ENCODE peak calls at places on chromosomes 16 and 17, in ten cellular contexts. J, Y, V, L, A, K, Z, B, E and R are unnamed samples.

GRCh38 chr17:50802609-50803571 is 32.5 kb upstream of the WFIKKN2 start:
- DNase-seq in A (no peak), J (no peak), Z (no peak), Y (no peak), L (no peak), V (no peak), K (no peak), B (no peak), E (no peak), R (no peak)

GRCh38 chr16:369866-370436 is 387 bp downstream of the MRPL28 start:
- DNase-seq in A (peak), J (no peak), L (no peak), Y (no peak), V (no peak), E (no peak), Z (peak), B (no peak), K (no peak), R (no peak)

GRCh38 chr17:9436629-9437028 is 139.0 kb downstream of the STX8 start:
- DNase-seq in L (no peak), Y (no peak), A (no peak), Z (no peak), V (no peak), K (no peak), E (no peak), B (no peak), J (no peak), R (no peak)

GRCh38 chr17:57186231-57187019 is 69.9 kb upstream of the MSI2 start:
- DNase-seq in Z (no peak), E (no peak), J (no peak), K (no peak), V (peak), Y (no peak), A (no peak), L (no peak), B (no peak), R (no peak)

GRCh38 chr16:13766334-13766733 is 153.6 kb upstream of the ERCC4 start:
- DNase-seq in Y (no peak), E (no peak), K (no peak), A (no peak), J (no peak), Z (no peak), L (no peak), B (no peak), V (no peak), R (no peak)

GRCh38 chr17:28725660-28726395 is at the start of gene TLCD1:
- DNase-seq in A (peak), E (peak), J (peak), Y (no peak), B (no peak), Z (peak), K (peak), L (peak), V (peak), R (no peak)

GRCh38 chr16:74601131-74601871 is 5.6 kb downstream of the GLG1 start:
- DNase-seq in A (no peak), L (no peak), K (no peak), Z (no peak), Y (no peak), B (no peak), J (no peak), E (no peak), V (peak), R (no peak)

GRCh38 chr17:67746704-67747571 is 29.2 kb downstream of the NOL11 start:
- DNase-seq in E (no peak), L (no peak), Z (no peak), J (no peak), K (no peak), V (peak), A (no peak), B (no peak), Y (no peak), R (no peak)

GRCh38 chr16:22274916-22275315 is 22.3 kb upstream of the POLR3E start:
- DNase-seq in Y (no peak), V (no peak), K (no peak), E (no peak), A (no peak), L (no peak), Z (no peak), J (no peak), B (no peak), R (no peak)

GRCh38 chr16:89471225-89471624 is 19.1 kb downstream of the ANKRD11 start:
- DNase-seq in L (no peak), Y (no peak), Z (no peak), B (no peak), V (no peak), E (no peak), J (no peak), K (no peak), A (no peak), R (peak)

GRCh38 chr16:82504811-82505210 is 122.0 kb upstream of the CDH13 start:
- DNase-seq in J (no peak), V (no peak), A (no peak), Z (no peak), K (no peak), B (no peak), E (no peak), Y (no peak), L (no peak), R (no peak)

GRCh38 chr16:2009791-2010510 is at the start of gene ZNF598:
- DNase-seq in Y (peak), A (peak), Z (peak), B (peak), L (no peak), V (peak), J (peak), K (peak), E (peak), R (peak)

GRCh38 chr17:4469552-4469951 is 29.1 kb upstream of the SPNS2 start:
- DNase-seq in J (no peak), E (no peak), B (no peak), A (no peak), V (no peak), Y (no peak), L (no peak), K (no peak), Z (no peak), R (no peak)

GRCh38 chr16:21599994-21600773 is 807 bp downstream of the METTL9 start:
- DNase-seq in K (peak), L (peak), E (no peak), Z (no peak), J (no peak), V (peak), B (no peak), A (no peak), Y (no peak), R (no peak)

GRCh38 chr16:19123535-19124178 is 9.9 kb downstream of the ITPRIPL2 start:
- DNase-seq in E (no peak), Z (peak), A (no peak), B (no peak), J (no peak), K (peak), L (no peak), V (no peak), Y (no peak), R (no peak)

GRCh38 chr17:45317113-45317820 is 447 bp upstream of the MAP3K14 start:
- DNase-seq in E (peak), B (peak), Y (peak), A (peak), K (peak), V (peak), J (peak), Z (peak), L (peak), R (peak)
- TF ChIP-seq CTCF in E (no peak), B (no peak), Y (peak), A (no peak), K (no peak), V (no peak), J (no peak), Z (no peak), L (no peak), R (no peak)

DNA sequence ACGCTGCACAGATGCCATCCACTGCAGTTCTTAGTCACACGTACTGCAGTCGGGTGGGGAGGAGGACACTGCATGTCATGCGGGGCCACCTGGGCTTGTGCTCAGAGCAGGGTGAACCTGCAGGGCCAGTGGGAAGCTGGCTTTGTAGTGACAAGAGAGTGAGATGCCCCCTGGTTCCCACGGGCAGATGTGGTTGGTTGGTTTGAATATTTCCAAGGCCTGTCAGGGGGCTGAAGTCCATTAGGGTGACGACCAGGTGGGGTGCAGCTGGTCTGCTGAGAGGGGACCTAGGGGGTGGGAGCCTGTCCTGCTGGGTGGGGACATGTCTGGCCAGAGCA is 14.3 kb downstream of the ZNF213 start:
- DNase-seq in J (no peak), V (no peak), Y (no peak), A (no peak), L (no peak), E (no peak), B (no peak), K (no peak), Z (no peak), R (no peak)
- H3K4me3 ChIP-seq in J (no peak), V (no peak), Y (peak), A (no peak), L (no peak), E (peak), B (peak), K (no peak), Z (no peak), R (no peak)

GRCh38 chr17:8016632-8017424 is 14.4 kb downstream of the GUCY2D start:
- DNase-seq in Z (peak), A (peak), E (peak), J (peak), B (peak), Y (no peak), V (peak), L (no peak), K (peak), R (no peak)
- TF ChIP-seq CTCF in Z (peak), A (peak), E (peak), J (peak), B (peak), Y (peak), V (peak), L (peak), K (peak), R (peak)

GRCh38 chr17:38452719-38453118 is 24.5 kb downstream of the ARHGAP23 start:
- DNase-seq in V (peak), K (no peak), A (no peak), J (no peak), B (no peak), Y (no peak), L (no peak), Z (no peak), E (no peak), R (no peak)
- H3K4me3 ChIP-seq in V (no peak), K (no peak), A (peak), J (no peak), B (no peak), Y (peak), L (no peak), Z (no peak), E (no peak), R (peak)

DNA sequence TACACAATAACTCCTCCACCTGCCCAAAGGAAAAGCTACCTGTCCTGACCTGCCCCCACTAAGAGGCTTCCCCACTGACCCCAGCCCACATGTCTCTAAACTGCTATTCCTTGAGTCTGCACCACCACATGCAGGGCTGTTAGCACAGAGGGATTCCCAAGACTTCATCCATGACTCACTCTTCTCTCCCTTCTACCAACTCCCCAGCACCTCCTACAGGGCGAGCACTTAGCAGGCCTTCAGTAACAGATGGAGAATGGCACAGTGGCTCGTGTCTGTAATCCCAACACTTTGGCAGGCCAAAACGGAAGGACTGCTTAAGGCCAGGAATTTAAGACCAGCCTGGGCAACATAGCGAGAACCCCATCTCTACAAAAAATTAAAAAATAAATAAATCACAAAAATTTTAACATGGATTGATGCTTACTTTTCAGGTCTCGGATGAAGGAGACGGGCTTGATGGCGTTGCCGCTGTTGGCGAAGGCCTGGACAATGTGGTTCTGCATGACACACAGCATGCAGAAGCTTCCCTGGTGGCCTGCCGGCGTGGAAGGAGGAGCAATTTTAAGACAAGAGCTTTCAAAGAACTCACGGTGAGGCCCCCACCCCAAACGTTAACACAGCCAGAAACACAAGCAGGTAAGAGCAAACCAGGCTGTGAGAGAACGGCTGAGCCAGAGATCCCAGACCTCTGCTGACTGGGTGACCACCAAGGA is 12.0 kb downstream of the USP36 start:
- DNase-seq in Z (no peak), B (no peak), V (peak), E (peak), Y (no peak), L (no peak), K (no peak), A (peak), J (no peak), R (no peak)
- TF ChIP-seq CTCF in Z (no peak), B (no peak), V (peak), E (peak), Y (no peak), L (peak), K (no peak), A (no peak), J (no peak), R (peak)

DNA sequence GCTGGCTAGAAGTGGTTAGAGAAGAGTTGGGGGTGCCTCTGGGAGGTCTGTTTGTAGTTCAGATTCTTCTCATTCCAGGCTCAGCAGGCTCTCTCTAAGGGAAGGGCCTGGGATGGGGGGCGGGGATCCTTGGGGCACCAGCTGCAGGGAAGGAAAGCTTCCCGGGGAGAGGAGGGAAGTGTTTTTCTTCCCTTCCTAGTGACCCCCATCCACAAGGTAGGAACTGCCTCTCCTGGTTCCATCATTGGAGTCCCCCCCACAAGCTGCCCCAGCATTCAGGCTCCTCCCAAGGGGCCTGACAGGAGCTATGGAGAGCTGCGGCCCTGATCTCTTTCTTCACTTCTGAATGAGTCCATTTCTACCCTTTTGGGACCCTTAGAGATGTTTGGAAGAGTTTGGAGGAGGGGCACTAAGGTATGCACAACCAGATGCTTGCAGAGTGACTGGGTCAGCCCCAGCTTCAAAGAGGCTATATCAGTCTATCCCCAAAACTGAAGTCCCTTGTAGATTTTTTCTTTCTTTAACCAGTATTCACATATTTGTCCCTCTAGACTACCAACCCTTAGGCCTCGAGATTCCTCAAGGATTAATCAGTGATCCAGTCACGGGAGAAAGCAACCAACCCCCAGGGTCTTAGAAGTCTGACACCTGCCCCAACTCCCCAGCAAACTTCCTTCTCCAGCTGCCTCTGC is 13.9 kb upstream of the FZD2 start:
- DNase-seq in Y (no peak), E (peak), A (no peak), K (no peak), B (no peak), J (no peak), L (peak), V (no peak), Z (no peak), R (peak)
- H3K4me3 ChIP-seq in Y (no peak), E (no peak), A (no peak), K (no peak), B (no peak), J (no peak), L (peak), V (no peak), Z (no peak), R (no peak)